ENCODE peak calls at places on chromosomes 7 and 10, in ten cellular contexts. V is DMS 273 treated with DMSO at 0.1 percent for 48 hours, N is NCI-H2029, J is C1 segment of cervical spinal cord, O is mammary epithelial cell, W is T-helper 1 cell, T is iPS-NIHi11, B is HT-29, F is GM13977, A is HFFc6. P is an unnamed sample.

GRCh38 chr10:63431962-63432797 is 33.6 kb downstream of the JMJD1C start:
- DNase-seq in A (no peak), O (peak), F (peak), W (no peak), V (no peak), T (no peak), N (no peak), J (no peak), B (peak), P (no peak)

GRCh38 chr7:130894146-130895005 is 160.4 kb upstream of the KLF14 start:
- DNase-seq in B (peak), T (peak), F (no peak), N (peak), A (peak), J (no peak), W (no peak), O (peak), V (peak), P (no peak)

GRCh38 chr10:132450825-132451505 is 54.0 kb downstream of the PWWP2B start:
- DNase-seq in W (no peak), J (no peak), T (no peak), B (no peak), V (no peak), O (no peak), A (no peak), N (no peak), F (no peak), P (no peak)

GRCh38 chr7:151432658-151433521 is 7.1 kb downstream of the CRYGN start:
- DNase-seq in B (no peak), W (no peak), A (no peak), F (peak), J (no peak), N (no peak), V (no peak), O (peak), T (no peak), P (peak)

GRCh38 chr10:125375210-125375609 is 214.8 kb upstream of the CTBP2 start:
- DNase-seq in N (no peak), J (no peak), A (peak), V (no peak), F (no peak), T (no peak), B (peak), O (peak), W (no peak), P (no peak)

GRCh38 chr10:133474833-133475734 is 21.3 kb downstream of the SCART1 start:
- DNase-seq in O (no peak), B (no peak), A (no peak), V (no peak), F (peak), J (no peak), N (no peak), T (no peak), W (no peak), P (no peak)

GRCh38 chr10:93352638-93353383 is 129.3 kb downstream of the MYOF start:
- DNase-seq in W (no peak), T (peak), O (no peak), F (peak), V (no peak), N (peak), J (no peak), B (peak), A (peak), P (no peak)

GRCh38 chr7:157669768-157670345 is 333.1 kb downstream of the DNAJB6 start:
- DNase-seq in F (no peak), B (no peak), N (no peak), J (no peak), O (no peak), T (no peak), W (no peak), A (no peak), V (no peak), P (no peak)

GRCh38 chr7:30226593-30227268 is 57.7 kb upstream of the ZNRF2 start:
- DNase-seq in J (no peak), N (peak), F (no peak), V (peak), O (peak), B (peak), A (no peak), T (peak), W (no peak), P (no peak)

GRCh38 chr10:6840766-6841165 is 260.7 kb upstream of the PRKCQ start:
- DNase-seq in V (no peak), A (no peak), F (no peak), B (no peak), J (no peak), N (no peak), W (no peak), T (no peak), O (no peak), P (no peak)

GRCh38 chr7:134763960-134764359 is 15.5 kb upstream of the CALD1 start:
- DNase-seq in A (no peak), V (no peak), T (no peak), J (no peak), B (no peak), F (no peak), W (no peak), O (no peak), N (no peak), P (no peak)

GRCh38 chr7:33921216-33921938 is 16.0 kb downstream of the BMPER start:
- DNase-seq in J (no peak), F (no peak), T (no peak), V (no peak), A (no peak), W (no peak), O (no peak), N (no peak), B (no peak), P (no peak)

GRCh38 chr7:148939128-148939747 is 55.1 kb upstream of the EZH2 start:
- DNase-seq in W (no peak), B (no peak), O (no peak), F (peak), T (no peak), A (no peak), J (no peak), N (no peak), V (no peak), P (no peak)

GRCh38 chr7:54860003-54860775 is 101.2 kb upstream of the SEC61G start:
- DNase-seq in W (no peak), O (peak), B (no peak), N (no peak), T (no peak), J (no peak), A (no peak), F (no peak), V (no peak), P (no peak)

GRCh38 chr7:116214921-116215320 is 4.6 kb downstream of the TES start:
- DNase-seq in W (no peak), B (no peak), N (no peak), O (no peak), V (no peak), F (no peak), T (no peak), J (no peak), A (no peak), P (no peak)

GRCh38 chr10:126247454-126247975 is 140.8 kb downstream of the ADAM12 start:
- DNase-seq in A (peak), T (peak), J (no peak), N (no peak), B (no peak), O (peak), W (no peak), V (no peak), F (no peak), P (no peak)

GRCh38 chr10:80685355-80685754 is 147.7 kb downstream of the SH2D4B start:
- DNase-seq in F (no peak), V (no peak), T (no peak), N (no peak), A (no peak), W (no peak), J (no peak), O (no peak), B (no peak), P (no peak)

GRCh38 chr10:21523007-21523406 is 2.5 kb downstream of the SKIDA1 start:
- DNase-seq in F (no peak), B (no peak), J (no peak), W (no peak), N (no peak), T (no peak), A (no peak), O (no peak), V (no peak), P (no peak)

GRCh38 chr7:51045319-51046102 is 262.8 kb upstream of the GRB10 start:
- DNase-seq in V (no peak), B (peak), N (no peak), F (no peak), O (peak), J (no peak), A (peak), T (no peak), W (no peak), P (no peak)

GRCh38 chr10:62856021-62856420 is 39.9 kb upstream of the EGR2 start:
- DNase-seq in B (no peak), A (no peak), V (no peak), N (no peak), J (no peak), W (no peak), F (no peak), O (peak), T (no peak), P (no peak)

P was measured in activated T-helper 9 cell treated with anti-CD3 and anti-CD28 coated beads, Interleukin-2, amount 50 U/mL, for 16 hours.